ENCODE peak calls at places on chromosome 17, in six cellular contexts. C is A549, A is K562, T is HCT116, X is GM12878, U is HepG2. D is an unnamed sample. For H3K4me1, the result is how much of the 10 kb centered on the place peaks cover.

GRCh38 chr17:19021622-19022083 is 17.1 kb upstream of the FAM83G start:
- DNase-seq in C (no peak), A (peak), T (no peak), X (no peak), U (no peak), D (no peak)

GRCh38 chr17:79942591-79943353 is 92.9 kb downstream of the TBC1D16 start:
- DNase-seq in C (no peak), A (no peak), T (no peak), X (no peak), U (no peak), D (no peak)

GRCh38 chr17:28240688-28241340 is 78.2 kb upstream of the TMEM97 start:
- DNase-seq in C (no peak), A (no peak), T (no peak), X (no peak), U (no peak), D (no peak)

GRCh38 chr17:79935197-79935844 is 96.1 kb upstream of the CBX4 start:
- DNase-seq in C (no peak), A (no peak), T (no peak), X (no peak), U (no peak), D (no peak)

GRCh38 chr17:38451840-38452529 is 23.7 kb downstream of the ARHGAP23 start:
- DNase-seq in C (no peak), A (no peak), T (no peak), X (no peak), U (no peak), D (no peak)

GRCh38 chr17:64736804-64737492 is 74.8 kb upstream of the SMURF2 start:
- DNase-seq in C (peak), A (no peak), T (peak), X (no peak), U (peak), D (peak)

GRCh38 chr17:7021993-7022778 is 664 bp upstream of the BCL6B start:
- DNase-seq in C (peak), A (peak), T (no peak), X (no peak), U (no peak), D (peak)

GRCh38 chr17:70332356-70332755 is 163.0 kb downstream of the KCNJ2 start:
- DNase-seq in C (no peak), A (no peak), T (no peak), X (no peak), U (no peak), D (no peak)

GRCh38 chr17:5069724-5070123 is 8.5 kb upstream of the ZFP3 start:
- DNase-seq in C (no peak), A (no peak), T (no peak), X (no peak), U (peak), D (no peak)

GRCh38 chr17:28381141-28381825 is 9.8 kb downstream of the SARM1 start:
- DNase-seq in C (no peak), A (no peak), T (no peak), X (no peak), U (no peak), D (no peak)

GRCh38 chr17:10042589-10043244 is 137.6 kb upstream of the RCVRN start:
- DNase-seq in C (no peak), A (no peak), T (no peak), X (no peak), U (no peak), D (no peak)

GRCh38 chr17:3877220-3877619 is 15.6 kb downstream of the CAMKK1 start:
- DNase-seq in C (no peak), A (no peak), T (no peak), X (no peak), U (no peak), D (no peak)

GRCh38 chr17:72603346-72604242 is 482.8 kb downstream of the SOX9 start:
- DNase-seq in C (peak), A (no peak), T (no peak), X (no peak), U (no peak), D (no peak)

GRCh38 chr17:68981288-68981687 is 26.1 kb upstream of the ABCA8 start:
- DNase-seq in C (no peak), A (no peak), T (no peak), X (peak), U (peak), D (no peak)

GRCh38 chr17:4908301-4908700 is 5.4 kb upstream of the CHRNE start:
- DNase-seq in C (no peak), A (no peak), T (no peak), X (no peak), U (peak), D (peak)

GRCh38 chr17:35312790-35313711 is 60.4 kb downstream of the SLFN11 start:
- DNase-seq in C (peak), A (peak), T (peak), X (peak), U (peak), D (peak)

GRCh38 chr17:55454906-55455474 is 33.4 kb upstream of the MMD start:
- DNase-seq in C (peak), A (no peak), T (no peak), X (no peak), U (peak), D (no peak)

GRCh38 chr17:8391711-8392110 is 5.9 kb downstream of the RNF222 start:
- DNase-seq in C (no peak), A (no peak), T (no peak), X (no peak), U (no peak), D (no peak)

GRCh38 chr17:81527591-81528383 is at the start of gene FSCN2:
- DNase-seq in C (no peak), A (no peak), T (no peak), X (no peak), U (no peak), D (no peak)

GRCh38 chr17:38752119-38752929 is at the start of gene PSMB3:
- DNase-seq in C (peak), A (peak), T (peak), X (peak), U (peak), D (peak)

GRCh38 chr17:78538033-78538776 is 39.0 kb downstream of the DNAH17 start:
- DNase-seq in C (no peak), A (no peak), T (no peak), X (no peak), U (peak), D (no peak)

GRCh38 chr17:73794336-73794735 is 150.1 kb upstream of the SDK2 start:
- DNase-seq in C (no peak), A (no peak), T (no peak), X (no peak), U (no peak), D (no peak)

GRCh38 chr17:68456529-68457167 is 648 bp downstream of the WIPI1 start:
- DNase-seq in C (peak), A (no peak), T (peak), X (no peak), U (peak), D (peak)

GRCh38 chr17:59890720-59891119 is 2.0 kb downstream of the TUBD1 start:
- DNase-seq in C (peak), A (peak), T (no peak), X (no peak), U (peak), D (no peak)

GRCh38 chr17:4499431-4500187 is 928 bp downstream of the SPNS2 start:
- DNase-seq in C (peak), A (no peak), T (no peak), X (no peak), U (no peak), D (peak)

GRCh38 chr17:18259621-18260331 is 686 bp upstream of the MIEF2 start:
- DNase-seq in C (peak), A (no peak), T (peak), X (no peak), U (peak), D (peak)

GRCh38 chr17:5097101-5097834 is 14.4 kb downstream of the ZNF232 start:
- DNase-seq in C (no peak), A (no peak), T (no peak), X (no peak), U (no peak), D (peak)

GRCh38 chr17:2853722-2854580 is 57.7 kb downstream of the RAP1GAP2 start:
- DNase-seq in C (peak), A (no peak), T (no peak), X (no peak), U (no peak), D (peak)

GRCh38 chr17:75875182-75875939 is 3.0 kb downstream of the TRIM47 start:
- DNase-seq in C (no peak), A (no peak), T (no peak), X (no peak), U (no peak), D (peak)

GRCh38 chr17:54903375-54903774 is 2.7 kb downstream of the TOM1L1 start:
- DNase-seq in C (peak), A (no peak), T (no peak), X (no peak), U (peak), D (peak)

GRCh38 chr17:58377661-58378060 is 25.7 kb upstream of the SUPT4H1 start:
- DNase-seq in C (no peak), A (no peak), T (no peak), X (no peak), U (no peak), D (no peak)

GRCh38 chr17:73613271-73613941 is 30.8 kb downstream of the SDK2 start:
- DNase-seq in C (no peak), A (no peak), T (no peak), X (no peak), U (no peak), D (peak)

GRCh38 chr17:64458756-64459155 is 9.8 kb downstream of the MILR1 start:
- DNase-seq in C (no peak), A (no peak), T (no peak), X (no peak), U (no peak), D (no peak)

GRCh38 chr17:80872999-80873951 is 118.4 kb upstream of the CHMP6 start:
- DNase-seq in C (peak), A (no peak), T (no peak), X (no peak), U (no peak), D (no peak)

GRCh38 chr17:73731733-73732132 is 87.5 kb upstream of the SDK2 start:
- DNase-seq in C (no peak), A (no peak), T (no peak), X (no peak), U (no peak), D (no peak)

GRCh38 chr17:21287703-21288449 is 3.4 kb downstream of the MAP2K3 start:
- DNase-seq in C (peak), A (no peak), T (peak), X (peak), U (peak), D (peak)

GRCh38 chr17:72111374-72111773 is 9.4 kb upstream of the SOX9 start:
- DNase-seq in C (no peak), A (no peak), T (no peak), X (no peak), U (no peak), D (peak)

GRCh38 chr17:13978478-13978877 is 90.8 kb upstream of the COX10 start:
- DNase-seq in C (no peak), A (no peak), T (no peak), X (no peak), U (no peak), D (no peak)

GRCh38 chr17:78658281-78658785 is 81.1 kb upstream of the DNAH17 start:
- DNase-seq in C (no peak), A (no peak), T (no peak), X (no peak), U (no peak), D (no peak)

DNA sequence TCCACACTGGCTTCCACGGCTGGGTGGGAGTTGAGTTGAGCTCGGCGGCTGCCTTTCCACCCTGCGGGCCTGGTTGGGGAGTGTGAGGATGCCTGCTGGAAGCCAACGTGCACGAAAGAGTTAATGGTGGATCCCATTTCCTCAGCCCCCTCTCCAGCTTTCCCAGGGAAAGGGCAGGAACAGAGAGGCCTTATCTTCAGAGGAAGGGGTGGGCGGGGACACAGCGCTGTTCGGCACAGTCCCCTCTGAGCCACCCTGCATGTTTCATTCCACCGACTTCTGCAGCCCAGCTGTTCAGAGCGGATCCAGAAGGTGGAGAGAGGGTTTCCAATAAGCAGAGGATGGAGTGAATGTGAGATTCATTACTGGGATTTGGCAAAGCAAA is 295.3 kb downstream of the SEC14L1 start:
- DNase-seq in C (no peak), A (no peak), T (no peak), X (no peak), U (no peak), D (peak)
- H3K4me1 ChIP-seq in C (under half), A (half or more), T (under half), X (half or more), U (under half), D (half or more)

GRCh38 chr17:11366451-11366850 is 125.4 kb downstream of the SHISA6 start:
- DNase-seq in C (no peak), A (no peak), T (no peak), X (no peak), U (no peak), D (no peak)

GRCh38 chr17:11363575-11363974 is 122.6 kb downstream of the SHISA6 start:
- DNase-seq in C (no peak), A (no peak), T (no peak), X (no peak), U (no peak), D (no peak)

GRCh38 chr17:11372692-11373091 is 131.7 kb downstream of the SHISA6 start:
- DNase-seq in C (no peak), A (no peak), T (no peak), X (no peak), U (no peak), D (no peak)

GRCh38 chr17:11369570-11369969 is 128.6 kb downstream of the SHISA6 start:
- DNase-seq in C (no peak), A (no peak), T (no peak), X (no peak), U (no peak), D (no peak)
- TF ChIP-seq MAX in C (no peak), A (no peak), T (no peak), X (no peak), U (no peak), D (no peak)

DNA sequence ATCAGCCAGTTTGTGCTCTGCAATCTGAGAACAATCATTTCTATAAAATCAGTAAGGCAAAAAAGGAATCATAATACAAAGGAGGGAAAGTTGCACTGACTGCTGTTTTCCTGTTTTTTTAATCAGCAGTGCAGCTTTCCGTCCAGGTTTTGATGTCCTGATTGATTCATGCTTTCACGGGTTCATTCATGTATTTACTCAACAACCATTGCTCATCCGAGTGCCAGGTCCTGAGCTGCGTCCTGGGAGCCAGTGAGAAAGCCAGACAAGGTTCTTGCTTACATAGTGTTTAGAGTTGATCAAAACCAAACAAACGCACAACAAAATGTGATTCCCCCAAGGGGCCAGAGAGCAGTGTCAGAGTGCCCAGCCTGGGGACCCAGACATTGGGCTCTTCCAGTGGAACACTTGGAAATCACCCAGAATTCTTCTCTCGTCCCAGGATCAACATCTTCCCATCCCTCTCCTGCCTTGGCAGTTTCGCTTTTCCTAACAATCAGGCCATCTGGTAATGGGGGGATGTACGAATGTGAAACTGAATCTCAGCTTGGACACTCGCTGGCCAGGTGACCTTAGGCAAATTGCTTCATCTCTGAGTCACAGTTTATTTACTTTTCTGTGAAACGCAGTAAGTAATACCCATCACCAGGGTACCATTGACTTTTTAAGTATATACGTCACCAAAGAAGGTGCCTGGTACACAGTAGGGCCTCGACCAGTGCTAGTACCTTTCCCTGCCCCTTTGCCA is 13.3 kb upstream of the C1QL1 start:
- DNase-seq in C (peak), A (no peak), T (no peak), X (no peak), U (peak), D (no peak)
- TF ChIP-seq REST in C (no peak), A (no peak), T (no peak), X (no peak), U (no peak), D (no peak)

GRCh38 chr17:45224671-45225050 is 3.0 kb downstream of the FMNL1 start:
- DNase-seq in C (no peak), A (no peak), T (no peak), X (no peak), U (no peak), D (no peak)
- H3K4me1 ChIP-seq in C (half or more), A (half or more), T (under half), X (half or more), U (under half), D (under half)

GRCh38 chr17:44209786-44210341 is 9.6 kb downstream of the UBTF start:
- DNase-seq in C (no peak), A (no peak), T (no peak), X (no peak), U (no peak), D (no peak)
- TF ChIP-seq MAX in C (no peak), A (no peak), T (no peak), X (no peak), U (no peak), D (no peak)

GRCh38 chr17:49819651-49820050 is 28.2 kb downstream of the TAC4 start:
- DNase-seq in C (no peak), A (no peak), T (no peak), X (no peak), U (no peak), D (no peak)

GRCh38 chr17:49814781-49815496 is 26.5 kb downstream of the KAT7 start:
- DNase-seq in C (no peak), A (no peak), T (no peak), X (no peak), U (no peak), D (no peak)

GRCh38 chr17:49817993-49818392 is 29.5 kb downstream of the KAT7 start:
- DNase-seq in C (no peak), A (no peak), T (no peak), X (no peak), U (no peak), D (no peak)

GRCh38 chr17:49819118-49819517 is 28.8 kb downstream of the TAC4 start:
- DNase-seq in C (no peak), A (no peak), T (no peak), X (no peak), U (no peak), D (no peak)

GRCh38 chr17:49815761-49816281 is 27.3 kb downstream of the KAT7 start:
- DNase-seq in C (no peak), A (no peak), T (no peak), X (no peak), U (no peak), D (no peak)
- TF ChIP-seq REST in C (no peak), A (no peak), T (no peak), X (no peak), U (no peak), D (no peak)